ENCODE peak calls at places on chromosomes 13 and 19, in six cellular contexts. D is fibroblast of mammary gland, V is type B pancreatic cell, Y is choroid plexus epithelial cell, K is endothelial cell of umbilical vein, T is mucosa of descending colon. A is an unnamed sample.

GRCh38 chr19:5534787-5535586 is 32.8 kb downstream of the TINCR start:
- DNase-seq in D (peak), V (no peak), Y (peak), K (no peak), T (no peak), A (no peak)

GRCh38 chr19:17325881-17326594 is 8.6 kb downstream of the ANO8 start:
- DNase-seq in D (peak), V (no peak), Y (no peak), K (no peak), T (peak), A (no peak)

GRCh38 chr13:111115841-111116500 is 861 bp downstream of the ARHGEF7 start:
- DNase-seq in D (peak), V (no peak), Y (peak), K (peak), T (peak), A (peak)

GRCh38 chr13:112055032-112055416 is 11.9 kb upstream of the SOX1 start:
- DNase-seq in D (no peak), V (no peak), Y (no peak), K (no peak), T (no peak), A (no peak)

GRCh38 chr13:111577429-111577828 is 257.0 kb downstream of the TEX29 start:
- DNase-seq in D (no peak), V (no peak), Y (no peak), K (no peak), T (no peak), A (no peak)

GRCh38 chr19:4493104-4493928 is 21.2 kb downstream of the HDGFL2 start:
- DNase-seq in D (no peak), V (no peak), Y (no peak), K (no peak), T (no peak), A (no peak)

GRCh38 chr13:110352735-110353134 is 45.7 kb downstream of the COL4A2 start:
- DNase-seq in D (no peak), V (no peak), Y (no peak), K (no peak), T (no peak), A (no peak)

GRCh38 chr19:48303367-48303766 is 22.0 kb upstream of the EMP3 start:
- DNase-seq in D (no peak), V (no peak), Y (no peak), K (no peak), T (no peak), A (no peak)

GRCh38 chr19:38049105-38049649 is 142.2 kb downstream of the SIPA1L3 start:
- DNase-seq in D (peak), V (no peak), Y (peak), K (no peak), T (peak), A (peak)

GRCh38 chr19:7434391-7434790 is 54.4 kb downstream of the PEX11G start:
- DNase-seq in D (no peak), V (no peak), Y (no peak), K (no peak), T (no peak), A (no peak)

GRCh38 chr13:113393572-113394503 is 29.9 kb upstream of the GRTP1 start:
- DNase-seq in D (peak), V (peak), Y (peak), K (peak), T (peak), A (peak)

GRCh38 chr19:39550197-39550596 is 10.2 kb upstream of the EID2 start:
- DNase-seq in D (no peak), V (no peak), Y (no peak), K (no peak), T (no peak), A (no peak)
- TF ChIP-seq CTCF in D (no peak), V (no peak), Y (no peak), K (no peak), T (no peak), A (no peak)

GRCh38 chr13:102940143-102940542 is 94.3 kb downstream of the ERCC5 start:
- DNase-seq in D (no peak), V (no peak), Y (no peak), K (no peak), T (no peak), A (no peak)
- TF ChIP-seq CTCF in D (peak), V (no peak), Y (peak), K (no peak), T (no peak), A (no peak)

GRCh38 chr19:49456351-49456750 is 3.3 kb downstream of the ALDH16A1 start:
- DNase-seq in D (no peak), V (no peak), Y (no peak), K (no peak), T (no peak), A (peak)
- TF ChIP-seq CTCF in D (no peak), V (no peak), Y (no peak), K (no peak), T (no peak), A (no peak)

GRCh38 chr19:959935-960502 is 24.1 kb upstream of the WDR18 start:
- DNase-seq in D (no peak), V (no peak), Y (no peak), K (no peak), T (no peak), A (no peak)
- TF ChIP-seq CTCF in D (no peak), V (peak), Y (no peak), K (no peak), T (no peak), A (no peak)

DNA sequence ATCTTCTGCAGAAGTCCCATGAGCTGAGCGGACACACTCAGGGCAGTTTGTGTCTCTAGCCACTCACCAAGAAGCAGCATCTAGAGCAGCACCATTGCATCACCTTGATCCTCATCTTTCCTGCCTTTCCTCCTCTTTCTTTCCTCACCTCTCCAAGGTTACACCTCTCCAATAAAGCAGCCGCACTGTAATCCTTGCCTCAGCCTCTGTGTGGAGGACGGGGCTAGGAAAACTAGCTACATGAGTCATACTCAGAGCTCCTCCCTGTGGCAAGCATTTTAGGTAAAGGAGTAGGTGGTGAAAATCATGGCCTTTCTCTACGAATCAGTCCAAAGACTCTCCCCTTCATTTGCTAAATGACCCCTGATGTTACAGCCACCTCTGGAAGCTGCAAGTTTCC is 108.8 kb downstream of the DNAJC15 start:
- DNase-seq in D (peak), V (no peak), Y (peak), K (peak), T (peak), A (no peak)
- TF ChIP-seq CTCF in D (peak), V (peak), Y (peak), K (no peak), T (no peak), A (peak)

DNA sequence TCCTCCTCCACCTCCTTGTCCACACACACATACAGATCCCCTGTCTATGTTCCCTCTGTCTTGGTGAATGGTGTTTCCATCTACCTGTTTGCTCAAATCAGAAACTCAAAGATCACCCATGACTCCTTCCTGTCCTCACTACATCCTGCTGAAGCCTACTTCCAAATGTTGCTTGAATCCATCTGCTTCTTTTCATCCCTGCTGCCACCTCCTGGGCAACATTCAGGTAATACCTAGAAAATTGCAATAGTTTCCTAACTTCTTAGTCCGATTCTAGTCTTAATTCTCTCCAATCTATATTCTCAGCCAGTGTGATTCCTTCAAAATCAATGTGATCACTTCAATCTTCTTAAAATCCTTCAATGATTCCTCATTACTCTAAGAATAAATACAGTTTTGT is 155.5 kb upstream of the STARD13 start:
- DNase-seq in D (peak), V (no peak), Y (peak), K (peak), T (peak), A (peak)
- TF ChIP-seq CTCF in D (peak), V (peak), Y (peak), K (no peak), T (no peak), A (peak)

GRCh38 chr13:72648513-72649065 is 78.8 kb downstream of the MZT1 start:
- DNase-seq in D (no peak), V (no peak), Y (peak), K (no peak), T (no peak), A (no peak)

GRCh38 chr13:72656357-72656756 is 71.1 kb downstream of the MZT1 start:
- DNase-seq in D (no peak), V (no peak), Y (no peak), K (no peak), T (no peak), A (no peak)

GRCh38 chr13:72645521-72645920 is 81.9 kb downstream of the MZT1 start:
- DNase-seq in D (no peak), V (no peak), Y (no peak), K (no peak), T (no peak), A (no peak)

GRCh38 chr13:72652681-72653080 is 74.7 kb downstream of the MZT1 start:
- DNase-seq in D (no peak), V (no peak), Y (peak), K (peak), T (no peak), A (no peak)

GRCh38 chr13:72651196-72651595 is 76.2 kb downstream of the MZT1 start:
- DNase-seq in D (peak), V (no peak), Y (peak), K (no peak), T (no peak), A (no peak)
- TF ChIP-seq CTCF in D (no peak), V (peak), Y (peak), K (no peak), T (no peak), A (no peak)

A was measured in AG10803.